ENCODE peak calls at places on chromosomes 7 and 10, in nine cellular contexts. V, G, R, N, S, K, Q, J and A are unnamed samples.

GRCh38 chr10:13056461-13057077 is 43.4 kb upstream of the OPTN start:
- DNase-seq in V (no peak), G (no peak), R (no peak), N (peak; percentile 50), S (no peak), K (no peak), Q (no peak), J (no peak), A (no peak)

GRCh38 chr7:40643664-40644063 is 508.9 kb downstream of the SUGCT start:
- DNase-seq in V (no peak), G (no peak), R (no peak), N (peak; percentile 3), S (no peak), K (no peak), Q (no peak), J (no peak), A (no peak)

GRCh38 chr7:516606-517456 is 2.8 kb downstream of the PDGFA start:
- DNase-seq in V (peak; percentile 83), G (peak; percentile 67), R (no peak), N (peak; percentile 74), S (no peak), K (peak; percentile 42), Q (peak; percentile 76), J (peak; percentile 43), A (no peak)

GRCh38 chr10:14717570-14717969 is 57.1 kb downstream of the FAM107B start:
- DNase-seq in V (no peak), G (no peak), R (no peak), N (no peak), S (no peak), K (no peak), Q (no peak), J (no peak), A (no peak)

GRCh38 chr10:86671985-86672710 is 3.8 kb downstream of the LDB3 start:
- DNase-seq in V (no peak), G (peak; percentile 88), R (no peak), N (peak; percentile 42), S (no peak), K (no peak), Q (no peak), J (peak; percentile 79), A (peak; percentile 79)

GRCh38 chr10:102375250-102375649 is 20.3 kb upstream of the NFKB2 start:
- DNase-seq in V (no peak), G (no peak), R (no peak), N (no peak), S (no peak), K (no peak), Q (no peak), J (no peak), A (no peak)

GRCh38 chr7:100897111-100897608 is 1.5 kb upstream of the ACHE start:
- DNase-seq in V (peak; percentile 76), G (peak; percentile 64), R (peak; percentile 64), N (peak; percentile 69), S (peak; percentile 44), K (no peak), Q (no peak), J (peak; percentile 67), A (peak; percentile 60)

GRCh38 chr7:134028853-134029252 is 98.3 kb upstream of the LRGUK start:
- DNase-seq in V (no peak), G (no peak), R (no peak), N (no peak), S (no peak), K (no peak), Q (no peak), J (no peak), A (no peak)

GRCh38 chr7:112080441-112080840 is 125.8 kb downstream of the DOCK4 start:
- DNase-seq in V (no peak), G (no peak), R (no peak), N (no peak), S (no peak), K (no peak), Q (no peak), J (no peak), A (no peak)

GRCh38 chr7:47226688-47227087 is 355.2 kb downstream of the TNS3 start:
- DNase-seq in V (no peak), G (no peak), R (no peak), N (no peak), S (no peak), K (no peak), Q (no peak), J (no peak), A (no peak)

GRCh38 chr7:92421676-92422435 is 25.4 kb upstream of the GATAD1 start:
- DNase-seq in V (no peak), G (no peak), R (no peak), N (no peak), S (no peak), K (no peak), Q (no peak), J (peak; percentile 20), A (no peak)

GRCh38 chr10:49608166-49608758 is 1.8 kb upstream of the SLC18A3 start:
- DNase-seq in V (no peak), G (no peak), R (no peak), N (no peak), S (no peak), K (no peak), Q (peak; percentile 24), J (no peak), A (no peak)

GRCh38 chr10:64275774-64276173 is 754.6 kb downstream of the REEP3 start:
- DNase-seq in V (no peak), G (no peak), R (no peak), N (no peak), S (no peak), K (no peak), Q (no peak), J (no peak), A (no peak)

GRCh38 chr7:116984917-116985316 is 31.6 kb downstream of the ST7 start:
- DNase-seq in V (no peak), G (no peak), R (peak; percentile 43), N (peak; percentile 35), S (no peak), K (no peak), Q (no peak), J (no peak), A (no peak)

GRCh38 chr10:79942261-79943185 is 6.4 kb downstream of the SFTPD start:
- DNase-seq in V (no peak), G (no peak), R (no peak), N (no peak), S (no peak), K (no peak), Q (no peak), J (no peak), A (no peak)

GRCh38 chr7:133009853-133010252 is 72.0 kb downstream of the CHCHD3 start:
- DNase-seq in V (no peak), G (no peak), R (no peak), N (no peak), S (no peak), K (no peak), Q (no peak), J (no peak), A (no peak)

GRCh38 chr10:91034042-91034441 is 113.2 kb upstream of the ANKRD1 start:
- DNase-seq in V (no peak), G (no peak), R (peak; percentile 53), N (no peak), S (no peak), K (no peak), Q (no peak), J (no peak), A (no peak)

GRCh38 chr7:135859548-135859947 is 110.9 kb upstream of the FAM180A start:
- DNase-seq in V (no peak), G (no peak), R (no peak), N (no peak), S (no peak), K (no peak), Q (no peak), J (no peak), A (no peak)

GRCh38 chr7:34165927-34166550 is 260.7 kb downstream of the BMPER start:
- DNase-seq in V (no peak), G (no peak), R (no peak), N (peak; percentile 40), S (no peak), K (no peak), Q (no peak), J (no peak), A (no peak)

GRCh38 chr7:65235586-65235985 is 138.1 kb upstream of the ZNF92 start:
- DNase-seq in V (no peak), G (no peak), R (no peak), N (no peak), S (no peak), K (no peak), Q (no peak), J (no peak), A (no peak)

GRCh38 chr7:98719396-98719795 is 102.3 kb downstream of the NPTX2 start:
- DNase-seq in V (no peak), G (no peak), R (no peak), N (no peak), S (no peak), K (no peak), Q (no peak), J (no peak), A (no peak)

GRCh38 chr7:117087639-117088396 is 134.5 kb downstream of the ST7 start:
- DNase-seq in V (no peak), G (no peak), R (no peak), N (no peak), S (no peak), K (no peak), Q (no peak), J (no peak), A (no peak)

GRCh38 chr7:24826662-24827020 is 69.4 kb upstream of the GSDME start:
- DNase-seq in V (no peak), G (no peak), R (peak; percentile 52), N (no peak), S (no peak), K (no peak), Q (no peak), J (no peak), A (no peak)
- H3K36me3 ChIP-seq in V (no peaks in the 10 kb centered on the region), G (peaks cover 10% of the 10 kb centered on the region), R (peaks cover 14% of the 10 kb centered on the region), N (no peaks in the 10 kb centered on the region), S (no peaks in the 10 kb centered on the region), K (peaks cover 92% of the 10 kb centered on the region), Q (no peaks in the 10 kb centered on the region), J (no peaks in the 10 kb centered on the region), A (no peaks in the 10 kb centered on the region)

GRCh38 chr10:105288613-105289012 is 647.5 kb downstream of the SORCS3 start:
- DNase-seq in V (no peak), G (no peak), R (no peak), N (no peak), S (no peak), K (no peak), Q (no peak), J (no peak), A (no peak)
- H3K36me3 ChIP-seq in V (no peaks in the 10 kb centered on the region), G (no peaks in the 10 kb centered on the region), R (no peaks in the 10 kb centered on the region), N (no peaks in the 10 kb centered on the region), S (no peaks in the 10 kb centered on the region), K (no peaks in the 10 kb centered on the region), Q (no peaks in the 10 kb centered on the region), J (no peaks in the 10 kb centered on the region), A (no peaks in the 10 kb centered on the region)

GRCh38 chr10:96218826-96219225 is 52.5 kb downstream of the BLNK start:
- DNase-seq in V (no peak), G (no peak), R (no peak), N (no peak), S (no peak), K (no peak), Q (no peak), J (no peak), A (no peak)
- H3K36me3 ChIP-seq in V (no peaks in the 10 kb centered on the region), G (peaks cover 7% of the 10 kb centered on the region), R (no peaks in the 10 kb centered on the region), N (no peaks in the 10 kb centered on the region), S (no peaks in the 10 kb centered on the region), K (no peaks in the 10 kb centered on the region), Q (no peaks in the 10 kb centered on the region), J (no peaks in the 10 kb centered on the region), A (peaks cover 9% of the 10 kb centered on the region)

DNA sequence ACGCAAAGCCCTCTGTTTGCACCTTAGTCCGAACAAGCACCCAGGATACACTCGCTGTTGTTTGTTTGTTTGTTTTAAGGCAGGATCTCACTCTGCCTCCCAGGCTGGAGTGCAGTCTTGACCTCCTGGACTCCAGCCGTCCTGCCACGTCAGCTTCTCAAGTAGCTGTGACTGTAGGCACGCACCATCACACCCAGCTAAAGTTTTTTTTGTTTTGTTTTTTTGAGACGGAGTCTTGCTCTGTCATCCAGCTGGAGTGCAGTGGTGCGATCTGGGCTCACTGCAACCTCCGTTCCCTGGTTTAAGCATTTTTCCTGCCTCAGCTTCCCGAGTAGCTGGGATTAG is 76.8 kb downstream of the CTBP2 start:
- DNase-seq in V (no peak), G (no peak), R (no peak), N (no peak), S (no peak), K (no peak), Q (peak; percentile 78), J (no peak), A (no peak)
- H3K36me3 ChIP-seq in V (no peaks in the 10 kb centered on the region), G (peaks cover 14% of the 10 kb centered on the region), R (no peaks in the 10 kb centered on the region), N (no peaks in the 10 kb centered on the region), S (no peaks in the 10 kb centered on the region), K (peaks cover 86% of the 10 kb centered on the region), Q (peaks cover 2% of the 10 kb centered on the region), J (no peaks in the 10 kb centered on the region), A (peaks cover 18% of the 10 kb centered on the region)